ENCODE peak calls at places on chromosomes 6 and 20, in six cellular contexts. R, I, B, Z, S and V are unnamed samples.
A peak's percentile ranks its signal among the peaks of the same experiment; 100 is the strongest.

GRCh38 chr6:110980648-110981047 is 1.2 kb upstream of the RPF2 start:
- DNase-seq in B (no peak), I (no peak), Z (no peak), S (no peak), R (no peak), V (no peak)

GRCh38 chr20:6116763-6117162 is 6.1 kb downstream of the FERMT1 start:
- DNase-seq in R (no peak), Z (no peak), B (no peak), I (no peak), S (no peak), V (no peak)

GRCh38 chr6:80610821-80611220 is 504.4 kb downstream of the BCKDHB start:
- DNase-seq in R (no peak), S (no peak), Z (no peak), B (no peak), I (no peak), V (peak; percentile 81)

GRCh38 chr6:167090171-167090570 is 32.7 kb upstream of the CCR6 start:
- DNase-seq in S (no peak), Z (no peak), I (no peak), R (no peak), B (no peak), V (no peak)

GRCh38 chr20:17960927-17961599 is 7.5 kb downstream of the SNX5 start:
- DNase-seq in I (no peak), Z (no peak), B (no peak), R (no peak), S (no peak), V (no peak)

GRCh38 chr6:127346512-127346911 is 3.1 kb upstream of the ECHDC1 start:
- DNase-seq in R (no peak), B (no peak), Z (no peak), S (no peak), I (no peak), V (no peak)

GRCh38 chr6:150403458-150404245 is 34.8 kb downstream of the IYD start:
- DNase-seq in S (peak; percentile 35), B (no peak), I (no peak), R (no peak), Z (no peak), V (peak; percentile 43)

GRCh38 chr20:61053487-61054277 is 198.4 kb upstream of the CDH4 start:
- DNase-seq in S (no peak), Z (no peak), R (no peak), I (no peak), B (no peak), V (no peak)

GRCh38 chr20:23119456-23120216 is 33.5 kb upstream of the CD93 start:
- DNase-seq in S (no peak), R (no peak), I (no peak), Z (no peak), B (no peak), V (no peak)

GRCh38 chr6:31825553-31825952 is 2.0 kb upstream of the HSPA1B start:
- DNase-seq in Z (no peak), I (no peak), S (no peak), R (no peak), B (no peak), V (no peak)

GRCh38 chr6:52217761-52218160 is 26.5 kb downstream of the IL17F start:
- DNase-seq in Z (no peak), I (no peak), S (no peak), R (no peak), B (no peak), V (no peak)

GRCh38 chr20:34102342-34102741 is 9.7 kb downstream of the EIF2S2 start:
- DNase-seq in B (no peak), Z (no peak), R (no peak), I (no peak), S (no peak), V (no peak)
- H3K36me3 ChIP-seq in B (peaks cover 37% of the 10 kb centered on the region), Z (peaks cover 81% of the 10 kb centered on the region), R (peaks cover 62% of the 10 kb centered on the region), I (peaks cover 50% of the 10 kb centered on the region), S (peaks cover 10% of the 10 kb centered on the region), V (peaks cover 14% of the 10 kb centered on the region)

DNA sequence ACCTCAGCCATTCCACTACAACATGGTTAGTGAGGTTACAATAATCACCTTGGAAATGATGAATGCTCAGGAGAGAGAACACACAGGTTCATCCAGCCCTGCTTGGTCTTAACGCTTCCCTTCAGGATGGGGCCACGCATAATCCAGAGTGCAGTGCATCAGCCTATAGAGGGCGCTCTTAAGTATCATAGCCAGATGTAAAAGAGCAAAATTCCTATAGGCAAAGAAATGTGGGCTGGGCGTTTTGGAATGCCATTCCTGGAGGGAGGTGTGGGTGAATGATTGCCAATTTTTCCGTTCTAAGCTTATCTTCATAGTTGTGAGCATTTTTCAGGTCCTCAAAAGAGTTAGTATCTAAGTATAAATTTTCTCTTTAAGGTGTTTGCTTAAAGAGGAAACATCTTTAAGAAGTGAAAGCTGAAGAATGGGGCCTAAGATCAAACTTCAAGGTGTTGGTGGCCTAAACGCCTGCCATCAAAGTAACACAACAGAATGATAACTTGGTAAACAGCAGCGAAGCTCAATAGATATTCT is 1.8 kb downstream of the RIPOR2 start:
- DNase-seq in Z (peak; percentile 77), R (peak; percentile 12), S (no peak), B (no peak), I (no peak), V (no peak)
- H3K36me3 ChIP-seq in Z (peaks cover 29% of the 10 kb centered on the region), R (no peaks in the 10 kb centered on the region), S (no peaks in the 10 kb centered on the region), B (no peaks in the 10 kb centered on the region), I (peaks cover 12% of the 10 kb centered on the region), V (no peaks in the 10 kb centered on the region)

DNA sequence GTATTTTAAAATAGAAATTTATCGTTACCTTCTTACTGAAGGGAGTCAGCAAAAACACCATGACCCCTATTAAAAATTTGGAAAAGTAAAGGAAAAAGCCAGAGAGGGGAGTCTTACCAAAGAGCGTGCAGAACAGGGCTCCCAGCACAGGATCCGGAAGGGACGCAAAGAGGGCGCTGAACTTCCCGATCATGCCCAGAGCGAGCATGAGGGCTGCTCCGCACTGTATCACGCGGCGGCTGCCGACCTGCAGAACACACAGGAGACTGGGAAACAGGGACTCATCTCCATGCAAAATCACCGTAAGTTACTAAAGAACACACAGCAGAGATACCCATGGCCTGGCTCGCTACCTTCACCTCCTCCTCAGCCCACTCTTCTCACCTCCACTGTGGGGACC is 138.6 kb downstream of the SLC23A2 start:
- DNase-seq in R (no peak), I (no peak), S (no peak), Z (no peak), B (no peak), V (no peak)
- H3K36me3 ChIP-seq in R (peaks cover 41% of the 10 kb centered on the region), I (peaks cover 22% of the 10 kb centered on the region), S (peaks cover 3% of the 10 kb centered on the region), Z (peaks cover 47% of the 10 kb centered on the region), B (peaks cover 21% of the 10 kb centered on the region), V (peaks cover 11% of the 10 kb centered on the region)

GRCh38 chr6:161117942-161118341 is 126.4 kb downstream of the MAP3K4 start:
- DNase-seq in I (no peak), Z (no peak), R (no peak), B (no peak), S (no peak), V (no peak)
- H3K36me3 ChIP-seq in I (peaks cover 18% of the 10 kb centered on the region), Z (peaks cover 65% of the 10 kb centered on the region), R (peaks cover 55% of the 10 kb centered on the region), B (peaks cover 2% of the 10 kb centered on the region), S (peaks cover 3% of the 10 kb centered on the region), V (no peaks in the 10 kb centered on the region)

GRCh38 chr6:32833599-32834155 is 4.9 kb downstream of the TAP2 start:
- DNase-seq in Z (no peak), R (no peak), I (no peak), S (no peak), B (no peak), V (no peak)
- H3K36me3 ChIP-seq in Z (peaks cover 76% of the 10 kb centered on the region), R (peaks cover 20% of the 10 kb centered on the region), I (peaks cover 71% of the 10 kb centered on the region), S (no peaks in the 10 kb centered on the region), B (peaks cover 25% of the 10 kb centered on the region), V (peaks cover 18% of the 10 kb centered on the region)

DNA sequence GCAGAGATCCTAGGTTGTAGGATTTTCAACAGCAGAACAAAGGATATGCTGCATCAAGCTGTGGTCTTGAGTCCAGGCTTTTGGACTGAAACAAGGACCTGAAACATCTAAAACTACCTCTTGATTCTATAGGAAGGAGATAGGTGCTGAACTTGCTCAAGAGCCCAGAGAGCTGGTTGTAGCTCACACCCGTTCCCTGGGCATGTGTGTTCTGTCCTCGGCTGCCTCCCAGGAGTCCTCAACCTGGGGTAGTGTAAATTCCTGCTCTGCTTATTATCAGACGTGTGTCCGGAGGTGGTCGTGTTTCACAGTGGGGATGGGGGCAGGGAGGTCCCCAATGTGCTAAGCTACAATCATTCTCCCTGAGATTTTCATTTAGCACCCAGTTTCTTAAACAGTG is 4.8 kb downstream of the NOP56 start:
- DNase-seq in S (no peak), B (no peak), I (no peak), R (no peak), Z (no peak), V (no peak)
- H3K36me3 ChIP-seq in S (peaks cover 14% of the 10 kb centered on the region), B (peaks cover 50% of the 10 kb centered on the region), I (peaks cover 83% of the 10 kb centered on the region), R (peaks cover 78% of the 10 kb centered on the region), Z (peaks cover 81% of the 10 kb centered on the region), V (peaks cover 48% of the 10 kb centered on the region)

GRCh38 chr20:3909952-3910366 is 20.8 kb downstream of the PANK2 start:
- DNase-seq in B (no peak), Z (no peak), S (no peak), I (no peak), R (no peak), V (no peak)

GRCh38 chr20:3904857-3905256 is 15.7 kb downstream of the PANK2 start:
- DNase-seq in R (no peak), Z (no peak), B (no peak), I (no peak), S (no peak), V (no peak)

GRCh38 chr20:3910868-3911267 is 21.7 kb downstream of the PANK2 start:
- DNase-seq in Z (no peak), I (no peak), B (no peak), S (no peak), R (no peak), V (no peak)

GRCh38 chr20:3911956-3912355 is 22.8 kb downstream of the PANK2 start:
- DNase-seq in R (no peak), S (no peak), B (no peak), I (no peak), Z (no peak), V (no peak)

DNA sequence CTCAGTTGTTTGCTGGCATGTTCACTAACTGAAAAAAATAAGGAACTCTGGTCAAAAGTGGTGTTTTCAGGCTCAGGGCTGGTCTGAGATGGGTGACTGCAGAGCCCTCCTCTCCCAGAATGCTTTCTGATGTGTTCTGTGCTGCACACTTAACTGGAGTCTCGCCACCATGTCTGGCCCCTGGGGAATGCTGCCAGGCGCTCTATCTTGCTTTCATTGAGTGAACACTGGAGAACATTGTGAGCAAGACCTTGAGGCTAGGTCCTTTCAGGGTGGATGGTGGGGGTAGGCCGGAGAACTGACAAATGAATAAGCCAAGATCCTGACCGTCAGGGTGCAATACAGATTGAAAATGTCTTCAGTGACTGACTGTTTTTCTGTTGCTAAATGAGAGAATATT is 19.5 kb downstream of the PANK2 start:
- DNase-seq in B (no peak), R (no peak), I (no peak), Z (no peak), S (no peak), V (no peak)
- H3K36me3 ChIP-seq in B (peaks cover 8% of the 10 kb centered on the region), R (peaks cover 38% of the 10 kb centered on the region), I (peaks cover 30% of the 10 kb centered on the region), Z (peaks cover 47% of the 10 kb centered on the region), S (no peaks in the 10 kb centered on the region), V (peaks cover 6% of the 10 kb centered on the region)